ENCODE peak calls at places on chromosomes 7 and 10, in five cellular contexts. M is astrocyte of the spinal cord, Q is right lobe of liver, B is dorsolateral prefrontal cortex, S is GM10248. W is an unnamed sample.

GRCh38 chr7:104137971-104138370 is 69.8 kb downstream of the ORC5 start:
- DNase-seq in M (peak), Q (no peak), B (peak), S (no peak), W (peak)

GRCh38 chr7:129008645-129009414 is 46.1 kb downstream of the TNPO3 start:
- DNase-seq in M (no peak), Q (no peak), B (no peak), S (peak), W (no peak)

GRCh38 chr7:129188892-129189660 is 643 bp downstream of the SMO start:
- DNase-seq in M (no peak), Q (peak), B (no peak), S (peak), W (peak)

GRCh38 chr10:11846542-11846941 is 23.4 kb downstream of the PROSER2 start:
- DNase-seq in M (no peak), Q (peak), B (no peak), S (no peak), W (no peak)

GRCh38 chr7:140889150-140889549 is 35.6 kb downstream of the BRAF start:
- DNase-seq in M (no peak), Q (no peak), B (no peak), S (no peak), W (no peak)

GRCh38 chr7:40824461-40824860 is 689.7 kb downstream of the SUGCT start:
- DNase-seq in M (peak), Q (no peak), B (no peak), S (no peak), W (no peak)

GRCh38 chr10:50604049-50604640 is 19.6 kb downstream of the SGMS1 start:
- DNase-seq in M (no peak), Q (no peak), B (no peak), S (peak), W (peak)

GRCh38 chr10:46538723-46539426 is 17.6 kb downstream of the GPRIN2 start:
- DNase-seq in M (no peak), Q (no peak), B (no peak), S (no peak), W (no peak)

GRCh38 chr7:127911968-127912511 is 119.2 kb downstream of the LRRC4 start:
- DNase-seq in M (no peak), Q (no peak), B (no peak), S (peak), W (no peak)

GRCh38 chr7:121525155-121525819 is 129.2 kb upstream of the FAM3C start:
- DNase-seq in M (no peak), Q (no peak), B (no peak), S (no peak), W (no peak)

GRCh38 chr10:118259288-118259906 is 82.7 kb downstream of the FAM204A start:
- DNase-seq in M (no peak), Q (no peak), B (no peak), S (peak), W (peak)

GRCh38 chr10:80144302-80145131 is 12.0 kb downstream of the PLAC9 start:
- DNase-seq in M (no peak), Q (peak), B (no peak), S (peak), W (no peak)

GRCh38 chr7:54904130-54904529 is 114.7 kb upstream of the EGFR start:
- DNase-seq in M (peak), Q (no peak), B (no peak), S (no peak), W (peak)

GRCh38 chr7:79293655-79294142 is 159.8 kb downstream of the MAGI2 start:
- DNase-seq in M (peak), Q (no peak), B (no peak), S (no peak), W (peak)

GRCh38 chr10:79066460-79067240 is 2.1 kb upstream of the ZMIZ1 start:
- DNase-seq in M (peak), Q (no peak), B (no peak), S (peak), W (peak)

GRCh38 chr7:73698410-73698809 is 15.0 kb downstream of the BUD23 start:
- DNase-seq in M (no peak), Q (no peak), B (no peak), S (no peak), W (no peak)

GRCh38 chr7:73701357-73701995 is 18.0 kb downstream of the STX1A start:
- DNase-seq in M (peak), Q (peak), B (peak), S (peak), W (peak)

GRCh38 chr7:73699370-73700069 is 16.1 kb downstream of the BUD23 start:
- DNase-seq in M (no peak), Q (no peak), B (no peak), S (no peak), W (no peak)

GRCh38 chr7:73700581-73701134 is 17.3 kb downstream of the BUD23 start:
- DNase-seq in M (no peak), Q (no peak), B (no peak), S (no peak), W (no peak)

GRCh38 chr7:73700070-73700423 is 16.6 kb downstream of the BUD23 start:
- DNase-seq in M (no peak), Q (no peak), B (no peak), S (no peak), W (no peak)
- TF ChIP-seq CTCF in M (no peak), Q (no peak), B (no peak), S (no peak), W (no peak)

GRCh38 chr10:109647627-109648026 is 275.7 kb downstream of the XPNPEP1 start:
- DNase-seq in M (no peak), Q (no peak), B (no peak), S (no peak), W (no peak)
- TF ChIP-seq CTCF in M (no peak), Q (no peak), B (no peak), S (no peak), W (no peak)

GRCh38 chr7:70695804-70696104 is 436.2 kb upstream of the GALNT17 start:
- DNase-seq in M (peak), Q (no peak), B (no peak), S (no peak), W (no peak)

GRCh38 chr7:70693300-70693689 is 438.6 kb upstream of the GALNT17 start:
- DNase-seq in M (peak), Q (peak), B (no peak), S (no peak), W (peak)

GRCh38 chr7:70694357-70694908 is 437.5 kb upstream of the GALNT17 start:
- DNase-seq in M (peak), Q (peak), B (peak), S (peak), W (no peak)

GRCh38 chr7:70694909-70695803 is 436.8 kb upstream of the GALNT17 start:
- DNase-seq in M (peak), Q (peak), B (no peak), S (peak), W (no peak)

DNA sequence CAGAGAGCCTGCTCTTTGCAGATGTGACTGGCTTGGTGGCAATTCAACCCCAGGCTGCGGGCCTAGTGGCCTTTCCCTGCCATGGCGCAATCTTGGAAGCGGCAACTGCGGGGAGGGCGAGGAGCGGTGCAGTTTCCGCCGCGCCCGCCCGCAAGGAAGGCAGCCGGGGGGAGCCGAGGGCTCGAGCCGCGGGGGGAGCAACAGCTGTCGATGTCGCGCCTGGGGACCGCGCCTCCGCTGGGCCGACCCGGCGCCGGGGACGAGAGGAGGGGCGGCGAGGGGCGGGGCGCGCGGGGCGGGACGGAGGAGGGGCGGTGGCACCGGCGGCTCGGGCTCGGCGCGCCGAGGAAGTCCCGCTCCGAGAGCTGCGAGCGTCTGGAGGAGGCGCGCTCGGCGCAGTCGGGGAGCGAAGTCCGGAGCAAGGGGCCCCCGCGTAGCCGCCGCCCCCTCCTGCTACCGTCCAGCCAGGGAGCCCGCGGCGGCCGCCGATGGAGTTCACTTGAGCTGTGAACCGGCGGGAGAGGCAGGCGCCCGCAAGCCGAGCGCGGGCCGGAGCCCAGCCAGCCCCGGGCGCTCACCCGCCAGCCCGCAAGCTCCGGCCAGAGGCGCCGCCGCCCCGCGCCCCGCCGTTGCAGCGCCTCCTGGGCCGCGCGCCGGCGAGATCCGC is 438.1 kb upstream of the GALNT17 start:
- DNase-seq in M (peak), Q (peak), B (peak), S (peak), W (peak)
- TF ChIP-seq CTCF in M (no peak), Q (no peak), B (peak), S (no peak), W (no peak)

DNA sequence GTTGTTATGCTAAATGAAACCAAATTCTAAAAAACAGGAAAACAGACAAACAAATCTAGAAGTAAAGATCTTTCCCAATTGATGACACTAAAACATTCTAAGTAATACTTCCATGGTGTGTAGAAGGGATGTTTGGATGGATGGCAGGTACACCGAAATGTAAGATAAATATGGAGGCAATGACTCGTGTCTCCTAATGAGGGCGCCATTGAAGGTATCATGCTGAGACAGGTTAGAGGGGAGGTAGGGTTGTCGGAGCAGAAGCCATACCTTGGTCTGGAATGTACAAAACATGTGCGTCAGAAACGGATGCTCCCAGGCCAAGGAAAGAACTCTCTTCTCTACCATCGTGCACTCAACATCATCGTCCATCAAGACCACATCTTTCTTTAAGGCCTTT is 101.4 kb downstream of the PRKCQ start:
- DNase-seq in M (no peak), Q (no peak), B (no peak), S (no peak), W (no peak)
- TF ChIP-seq CTCF in M (no peak), Q (no peak), B (no peak), S (no peak), W (no peak)

GRCh38 chr10:128086003-128086863 is 40.0 kb downstream of the MKI67 start:
- DNase-seq in M (no peak), Q (no peak), B (no peak), S (no peak), W (no peak)

GRCh38 chr10:128091636-128092210 is 34.5 kb downstream of the MKI67 start:
- DNase-seq in M (no peak), Q (no peak), B (no peak), S (no peak), W (no peak)

GRCh38 chr10:128084991-128085390 is 41.2 kb downstream of the MKI67 start:
- DNase-seq in M (no peak), Q (no peak), B (no peak), S (no peak), W (no peak)

GRCh38 chr10:128087146-128087883 is 38.9 kb downstream of the MKI67 start:
- DNase-seq in M (no peak), Q (no peak), B (no peak), S (no peak), W (no peak)

GRCh38 chr10:128087884-128088695 is 38.1 kb downstream of the MKI67 start:
- DNase-seq in M (no peak), Q (no peak), B (no peak), S (no peak), W (no peak)
- TF ChIP-seq CTCF in M (peak), Q (peak), B (no peak), S (no peak), W (no peak)

GRCh38 chr10:103334567-103334966 is 16.4 kb downstream of the PCGF6 start:
- DNase-seq in M (no peak), Q (no peak), B (no peak), S (no peak), W (no peak)

GRCh38 chr10:103336370-103336769 is 14.6 kb downstream of the PCGF6 start:
- DNase-seq in M (no peak), Q (no peak), B (no peak), S (no peak), W (no peak)

GRCh38 chr10:103333934-103334520 is 16.9 kb downstream of the PCGF6 start:
- DNase-seq in M (peak), Q (no peak), B (no peak), S (peak), W (peak)
- TF ChIP-seq CTCF in M (peak), Q (peak), B (peak), S (peak), W (peak)

GRCh38 chr7:139034855-139035587 is 821 bp downstream of the ZC3HAV1L start:
- DNase-seq in M (peak), Q (peak), B (no peak), S (peak), W (peak)
- TF ChIP-seq CTCF in M (no peak), Q (no peak), B (no peak), S (no peak), W (no peak)

DNA sequence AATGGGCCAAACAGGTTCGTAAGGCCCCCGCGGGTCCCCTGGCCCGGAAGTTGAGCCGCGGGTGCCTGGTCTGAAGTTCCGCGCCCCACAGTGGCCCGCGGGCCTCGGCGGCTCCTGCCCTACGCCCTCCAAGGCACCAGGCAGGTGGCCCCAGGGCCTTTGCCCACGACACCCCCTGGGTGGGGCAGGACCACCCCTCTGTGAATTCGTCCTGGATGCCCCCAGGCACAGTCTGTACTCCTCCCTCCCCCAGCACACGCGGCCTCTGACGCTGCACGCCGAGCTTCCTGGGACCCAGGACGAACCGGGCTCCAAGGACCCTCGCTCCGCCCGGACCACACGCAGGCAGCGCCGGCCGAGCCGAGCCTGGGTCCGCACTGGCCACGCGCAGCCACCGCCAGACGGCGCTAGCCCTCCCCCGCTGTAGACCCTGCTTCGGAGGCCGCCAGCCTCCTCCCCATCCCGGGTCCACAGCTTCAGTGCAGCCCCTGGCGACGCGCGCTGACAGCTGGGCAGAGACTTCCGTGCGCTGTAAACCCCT is 810 bp upstream of the TCERG1L start:
- DNase-seq in M (no peak), Q (no peak), B (no peak), S (no peak), W (no peak)
- TF ChIP-seq CTCF in M (no peak), Q (peak), B (peak), S (no peak), W (no peak)

W was measured in fibroblast of mammary gland.